ENCODE peak calls at places on chromosomes 16 and 17, in seven cellular contexts. One of them, this sample, is unnamed.

GRCh38 chr17:28335959-28336871 is 654 bp downstream of the TNFAIP1 start:
- DNase-seq in ovary: peak; percentile 66
- DNase-seq in body of pancreas: peak; percentile 67
- DNase-seq in uterus: peak; percentile 61
- DNase-seq in esophagus muscularis mucosa: no peak
- DNase-seq in stomach: peak; percentile 68
- DNase-seq in heart left ventricle: no peak
- DNase-seq in this sample: peak; percentile 51

GRCh38 chr16:85782476-85782875 is 16.9 kb downstream of the EMC8 start:
- DNase-seq in ovary: no peak
- DNase-seq in esophagus muscularis mucosa: no peak
- DNase-seq in body of pancreas: no peak
- DNase-seq in uterus: no peak
- DNase-seq in heart left ventricle: no peak
- DNase-seq in stomach: no peak
- DNase-seq in this sample: no peak

GRCh38 chr17:46727572-46728348 is 90.7 kb downstream of the WNT3 start:
- DNase-seq in esophagus muscularis mucosa: no peak
- DNase-seq in heart left ventricle: no peak
- DNase-seq in uterus: no peak
- DNase-seq in body of pancreas: no peak
- DNase-seq in ovary: no peak
- DNase-seq in stomach: no peak
- DNase-seq in this sample: no peak

GRCh38 chr17:63658366-63658765 is 36.1 kb downstream of the MAP3K3 start:
- DNase-seq in body of pancreas: no peak
- DNase-seq in esophagus muscularis mucosa: no peak
- DNase-seq in heart left ventricle: no peak
- DNase-seq in ovary: no peak
- DNase-seq in uterus: no peak
- DNase-seq in stomach: no peak
- DNase-seq in this sample: no peak

GRCh38 chr16:22300427-22301071 is 3.3 kb downstream of the POLR3E start:
- DNase-seq in uterus: no peak
- DNase-seq in ovary: no peak
- DNase-seq in body of pancreas: peak; percentile 78
- DNase-seq in heart left ventricle: no peak
- DNase-seq in stomach: peak; percentile 64
- DNase-seq in esophagus muscularis mucosa: no peak
- DNase-seq in this sample: no peak

GRCh38 chr16:2816751-2817495 is at the start of gene PRSS21:
- DNase-seq in stomach: no peak
- DNase-seq in ovary: peak; percentile 31
- DNase-seq in heart left ventricle: no peak
- DNase-seq in body of pancreas: peak; percentile 27
- DNase-seq in esophagus muscularis mucosa: no peak
- DNase-seq in uterus: no peak
- DNase-seq in this sample: no peak

GRCh38 chr16:77788196-77789084 is at the start of gene VAT1L:
- DNase-seq in uterus: no peak
- DNase-seq in ovary: no peak
- DNase-seq in esophagus muscularis mucosa: no peak
- DNase-seq in stomach: no peak
- DNase-seq in heart left ventricle: no peak
- DNase-seq in body of pancreas: peak; percentile 37
- DNase-seq in this sample: no peak

GRCh38 chr16:28475221-28475620 is 3.1 kb upstream of the NPIPB7 start:
- DNase-seq in esophagus muscularis mucosa: no peak
- DNase-seq in ovary: no peak
- DNase-seq in body of pancreas: no peak
- DNase-seq in heart left ventricle: no peak
- DNase-seq in uterus: no peak
- DNase-seq in stomach: no peak
- DNase-seq in this sample: peak; percentile 3

GRCh38 chr16:57993897-57994296 is 6.6 kb downstream of the ZNF319 start:
- DNase-seq in stomach: no peak
- DNase-seq in body of pancreas: no peak
- DNase-seq in ovary: no peak
- DNase-seq in uterus: no peak
- DNase-seq in esophagus muscularis mucosa: no peak
- DNase-seq in heart left ventricle: peak; percentile 46
- DNase-seq in this sample: no peak

GRCh38 chr17:55655777-55656176 is 66.9 kb downstream of the TMEM100 start:
- DNase-seq in stomach: no peak
- DNase-seq in ovary: no peak
- DNase-seq in heart left ventricle: no peak
- DNase-seq in esophagus muscularis mucosa: no peak
- DNase-seq in uterus: no peak
- DNase-seq in body of pancreas: no peak
- DNase-seq in this sample: no peak

GRCh38 chr16:72203401-72203800 is 31.4 kb upstream of the PMFBP1 start:
- DNase-seq in heart left ventricle: no peak
- DNase-seq in esophagus muscularis mucosa: no peak
- DNase-seq in body of pancreas: no peak
- DNase-seq in ovary: no peak
- DNase-seq in stomach: no peak
- DNase-seq in uterus: no peak
- DNase-seq in this sample: peak; percentile 32

GRCh38 chr16:79042886-79043285 is 557.7 kb downstream of the MAF start:
- DNase-seq in uterus: no peak
- DNase-seq in stomach: no peak
- DNase-seq in ovary: no peak
- DNase-seq in heart left ventricle: no peak
- DNase-seq in esophagus muscularis mucosa: no peak
- DNase-seq in body of pancreas: no peak
- DNase-seq in this sample: no peak

GRCh38 chr16:2973605-2974318 is 4.6 kb downstream of the PAQR4 start:
- DNase-seq in uterus: no peak
- DNase-seq in body of pancreas: no peak
- DNase-seq in ovary: no peak
- DNase-seq in heart left ventricle: no peak
- DNase-seq in stomach: no peak
- DNase-seq in esophagus muscularis mucosa: no peak
- DNase-seq in this sample: no peak

GRCh38 chr16:12079411-12079965 is 103.0 kb downstream of the SNX29 start:
- DNase-seq in body of pancreas: no peak
- DNase-seq in ovary: no peak
- DNase-seq in uterus: no peak
- DNase-seq in stomach: no peak
- DNase-seq in esophagus muscularis mucosa: no peak
- DNase-seq in heart left ventricle: no peak
- DNase-seq in this sample: no peak

GRCh38 chr17:47315451-47316266 is 8.1 kb upstream of the EFCAB13 start:
- DNase-seq in stomach: no peak
- DNase-seq in body of pancreas: peak; percentile 47
- DNase-seq in ovary: no peak
- DNase-seq in heart left ventricle: no peak
- DNase-seq in esophagus muscularis mucosa: peak; percentile 42
- DNase-seq in uterus: peak; percentile 60
- DNase-seq in this sample: peak; percentile 52

GRCh38 chr17:28738680-28739384 is 5.0 kb upstream of the TRAF4 start:
- DNase-seq in stomach: no peak
- DNase-seq in ovary: no peak
- DNase-seq in heart left ventricle: no peak
- DNase-seq in esophagus muscularis mucosa: no peak
- DNase-seq in body of pancreas: no peak
- DNase-seq in uterus: no peak
- DNase-seq in this sample: no peak

GRCh38 chr16:87874639-87875472 is 5.5 kb upstream of the SLC7A5 start:
- DNase-seq in stomach: no peak
- DNase-seq in ovary: no peak
- DNase-seq in esophagus muscularis mucosa: no peak
- DNase-seq in heart left ventricle: no peak
- DNase-seq in uterus: no peak
- DNase-seq in body of pancreas: no peak
- DNase-seq in this sample: no peak

GRCh38 chr17:9079461-9080103 is 58.3 kb downstream of the NTN1 start:
- DNase-seq in esophagus muscularis mucosa: no peak
- DNase-seq in body of pancreas: no peak
- DNase-seq in stomach: no peak
- DNase-seq in uterus: no peak
- DNase-seq in ovary: no peak
- DNase-seq in heart left ventricle: no peak
- DNase-seq in this sample: no peak

GRCh38 chr16:58035356-58036170 is 10.0 kb downstream of the MMP15 start:
- DNase-seq in esophagus muscularis mucosa: no peak
- DNase-seq in stomach: peak; percentile 40
- DNase-seq in uterus: no peak
- DNase-seq in ovary: no peak
- DNase-seq in body of pancreas: peak; percentile 28
- DNase-seq in heart left ventricle: peak; percentile 60
- DNase-seq in this sample: no peak

GRCh38 chr17:9037741-9038140 is 16.4 kb downstream of the NTN1 start:
- DNase-seq in esophagus muscularis mucosa: no peak
- DNase-seq in ovary: no peak
- DNase-seq in heart left ventricle: no peak
- DNase-seq in body of pancreas: no peak
- DNase-seq in uterus: no peak
- DNase-seq in stomach: no peak
- DNase-seq in this sample: no peak

GRCh38 chr16:48188449-48189102 is 32.8 kb upstream of the ABCC12 start:
- DNase-seq in stomach: no peak
- DNase-seq in uterus: no peak
- DNase-seq in body of pancreas: no peak
- DNase-seq in heart left ventricle: no peak
- DNase-seq in ovary: no peak
- DNase-seq in esophagus muscularis mucosa: no peak
- DNase-seq in this sample: no peak

GRCh38 chr17:39631403-39631802 is 4.7 kb downstream of the PPP1R1B start:
- DNase-seq in heart left ventricle: no peak
- DNase-seq in body of pancreas: peak; percentile 55
- DNase-seq in esophagus muscularis mucosa: no peak
- DNase-seq in stomach: no peak
- DNase-seq in uterus: no peak
- DNase-seq in ovary: no peak
- DNase-seq in this sample: no peak

GRCh38 chr16:15749371-15749770 is 99.3 kb downstream of the NDE1 start:
- DNase-seq in stomach: no peak
- DNase-seq in ovary: no peak
- DNase-seq in heart left ventricle: no peak
- DNase-seq in uterus: no peak
- DNase-seq in body of pancreas: no peak
- DNase-seq in esophagus muscularis mucosa: no peak
- DNase-seq in this sample: no peak

GRCh38 chr16:13453938-13454553 is 465.9 kb upstream of the ERCC4 start:
- DNase-seq in stomach: peak; percentile 33
- DNase-seq in body of pancreas: peak; percentile 60
- DNase-seq in ovary: no peak
- DNase-seq in heart left ventricle: no peak
- DNase-seq in esophagus muscularis mucosa: no peak
- DNase-seq in uterus: no peak
- DNase-seq in this sample: no peak
- TF ChIP-seq CTCF in stomach: no peak
- TF ChIP-seq CTCF in body of pancreas: peak; percentile 44
- TF ChIP-seq CTCF in ovary: no peak
- TF ChIP-seq CTCF in heart left ventricle: peak; percentile 41
- TF ChIP-seq CTCF in esophagus muscularis mucosa: no peak
- TF ChIP-seq CTCF in uterus: no peak
- TF ChIP-seq CTCF in this sample: no peak

DNA sequence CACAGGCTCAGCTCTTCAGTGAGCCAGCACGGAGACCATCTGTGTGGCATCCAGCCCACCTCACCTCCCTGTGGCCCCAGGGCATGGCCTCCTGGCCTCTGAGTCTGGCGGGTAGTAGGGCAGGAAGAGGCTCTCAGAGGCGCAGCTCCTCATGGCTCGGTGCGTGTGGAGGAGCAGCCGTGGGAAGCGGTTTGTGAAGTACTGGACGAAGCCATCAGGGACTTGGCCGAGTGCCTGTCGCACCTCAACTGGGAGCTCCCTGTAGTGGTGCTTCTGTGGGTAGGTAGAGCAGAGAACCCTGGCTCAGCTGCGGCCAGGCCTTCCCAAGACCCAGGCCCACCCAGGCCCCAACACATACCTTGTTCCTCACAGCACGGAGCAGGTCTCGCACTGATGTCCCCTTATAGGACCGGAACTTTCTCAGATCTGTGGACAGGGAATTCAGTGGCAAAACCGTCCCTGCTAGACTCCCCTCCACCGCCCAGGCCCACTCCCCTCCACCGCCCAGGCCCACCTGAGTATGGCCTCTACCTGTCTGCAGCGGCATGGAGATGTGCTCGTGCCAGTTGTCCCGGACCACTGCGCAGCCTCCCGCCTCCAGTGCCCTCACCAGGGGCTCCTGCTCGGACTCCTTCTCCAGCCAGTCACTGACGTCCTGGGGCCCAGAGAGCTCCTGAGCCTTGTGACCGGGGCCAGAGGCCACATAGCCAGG is 12.2 kb downstream of the PLK1 start:
- DNase-seq in esophagus muscularis mucosa: no peak
- DNase-seq in uterus: no peak
- DNase-seq in heart left ventricle: no peak
- DNase-seq in stomach: no peak
- DNase-seq in ovary: no peak
- DNase-seq in body of pancreas: no peak
- DNase-seq in this sample: no peak
- TF ChIP-seq POLR2A in esophagus muscularis mucosa: no peak
- TF ChIP-seq POLR2A in uterus: no peak
- TF ChIP-seq POLR2A in heart left ventricle: no peak
- TF ChIP-seq POLR2A in stomach: no peak
- TF ChIP-seq POLR2A in ovary: no peak
- TF ChIP-seq POLR2A in body of pancreas: no peak
- TF ChIP-seq POLR2A in this sample: no peak

GRCh38 chr17:41500131-41500911 is 5.1 kb downstream of the KRT13 start:
- DNase-seq in stomach: no peak
- DNase-seq in body of pancreas: no peak
- DNase-seq in heart left ventricle: no peak
- DNase-seq in ovary: no peak
- DNase-seq in uterus: no peak
- DNase-seq in esophagus muscularis mucosa: no peak
- DNase-seq in this sample: no peak
- H3K4me3 ChIP-seq in stomach: no peak overlapping the region
- H3K4me3 ChIP-seq in body of pancreas: no peak overlapping the region
- H3K4me3 ChIP-seq in heart left ventricle: no peak overlapping the region
- H3K4me3 ChIP-seq in ovary: no peak overlapping the region
- H3K4me3 ChIP-seq in uterus: no peak overlapping the region
- H3K4me3 ChIP-seq in esophagus muscularis mucosa: no peak overlapping the region
- H3K4me3 ChIP-seq in this sample: no peak overlapping the region

GRCh38 chr17:36461330-36462110 is 25.0 kb upstream of the ZNHIT3 start:
- DNase-seq in stomach: no peak
- DNase-seq in heart left ventricle: no peak
- DNase-seq in body of pancreas: no peak
- DNase-seq in esophagus muscularis mucosa: no peak
- DNase-seq in ovary: no peak
- DNase-seq in uterus: no peak
- DNase-seq in this sample: peak; percentile 75

GRCh38 chr17:36459601-36460000 is 26.9 kb upstream of the ZNHIT3 start:
- DNase-seq in heart left ventricle: no peak
- DNase-seq in ovary: no peak
- DNase-seq in esophagus muscularis mucosa: no peak
- DNase-seq in stomach: no peak
- DNase-seq in body of pancreas: no peak
- DNase-seq in uterus: no peak
- DNase-seq in this sample: peak; percentile 63

GRCh38 chr17:36463916-36464764 is 22.3 kb upstream of the ZNHIT3 start:
- DNase-seq in uterus: no peak
- DNase-seq in esophagus muscularis mucosa: no peak
- DNase-seq in body of pancreas: peak; percentile 67
- DNase-seq in heart left ventricle: peak; percentile 69
- DNase-seq in stomach: peak; percentile 56
- DNase-seq in ovary: peak; percentile 49
- DNase-seq in this sample: peak; percentile 33

GRCh38 chr17:36460265-36460937 is 26.1 kb upstream of the ZNHIT3 start:
- DNase-seq in stomach: no peak
- DNase-seq in body of pancreas: no peak
- DNase-seq in ovary: no peak
- DNase-seq in uterus: no peak
- DNase-seq in heart left ventricle: no peak
- DNase-seq in esophagus muscularis mucosa: no peak
- DNase-seq in this sample: no peak

GRCh38 chr17:36459045-36459444 is 27.4 kb upstream of the ZNHIT3 start:
- DNase-seq in ovary: no peak
- DNase-seq in esophagus muscularis mucosa: no peak
- DNase-seq in heart left ventricle: no peak
- DNase-seq in stomach: no peak
- DNase-seq in body of pancreas: no peak
- DNase-seq in uterus: no peak
- DNase-seq in this sample: peak; percentile 72
- TF ChIP-seq CTCF in ovary: no peak
- TF ChIP-seq CTCF in esophagus muscularis mucosa: no peak
- TF ChIP-seq CTCF in heart left ventricle: no peak
- TF ChIP-seq CTCF in stomach: no peak
- TF ChIP-seq CTCF in body of pancreas: no peak
- TF ChIP-seq CTCF in uterus: no peak
- TF ChIP-seq CTCF in this sample: no peak

This sample was measured in lower leg skin.